ENCODE peak calls at places on chromosomes 2 and 18, in nine cellular contexts. H is heart right ventricle; S is neural crest cell; E is EL; Q is stimulated activated CD8-positive, alpha-beta memory T cell treated with anti-CD3 and anti-CD28 coated beads, Interleukin-15, amount 100 ng/mL, for 1 hour; L is anterior cingulate cortex; G is HTR-8/SVneo; K is stimulated activated naive CD8-positive, alpha-beta T cell treated with anti-CD3 and anti-CD28 coated beads, Interleukin-15, Interleukin-2, amounts not matched to agents 100 U/mL and 50 U/mL, for 24 hours; X is stimulated activated CD4-positive, alpha-beta T cell treated with anti-CD3 and anti-CD28 coated beads, Interleukin-2, amount 100 ng/mL, for 48 hours. A is an unnamed sample.

GRCh38 chr18:59954746-59955145 is 55.0 kb downstream of the PMAIP1 start:
- DNase-seq in H (no peak), S (no peak), E (peak), Q (no peak), L (no peak), G (peak), K (no peak), X (no peak), A (no peak)

GRCh38 chr2:134276381-134277172 is 22.7 kb downstream of the MGAT5 start:
- DNase-seq in H (no peak), S (no peak), E (peak), Q (no peak), L (no peak), G (no peak), K (no peak), X (no peak), A (no peak)

GRCh38 chr2:215982465-215982875 is 30.9 kb downstream of the MREG start:
- DNase-seq in H (no peak), S (no peak), E (peak), Q (no peak), L (no peak), G (no peak), K (peak), X (no peak), A (no peak)

GRCh38 chr2:120552800-120553471 is 182.7 kb upstream of the GLI2 start:
- DNase-seq in H (peak), S (peak), E (peak), Q (no peak), L (peak), G (peak), K (peak), X (peak), A (peak)

GRCh38 chr2:221426929-221427328 is 145.2 kb downstream of the EPHA4 start:
- DNase-seq in H (no peak), S (no peak), E (no peak), Q (no peak), L (no peak), G (no peak), K (no peak), X (no peak), A (peak)

GRCh38 chr18:72376256-72376655 is 167.9 kb downstream of the CBLN2 start:
- DNase-seq in H (no peak), S (no peak), E (no peak), Q (no peak), L (no peak), G (no peak), K (no peak), X (no peak), A (no peak)

GRCh38 chr2:136653836-136654235 is 111.5 kb upstream of the THSD7B start:
- DNase-seq in H (no peak), S (no peak), E (no peak), Q (no peak), L (no peak), G (no peak), K (no peak), X (no peak), A (no peak)

GRCh38 chr2:210561482-210561881 is 5.1 kb downstream of the CPS1 start:
- DNase-seq in H (no peak), S (no peak), E (no peak), Q (no peak), L (no peak), G (no peak), K (no peak), X (no peak), A (no peak)

GRCh38 chr2:86747708-86748627 is 27.9 kb downstream of the RMND5A start:
- DNase-seq in H (no peak), S (no peak), E (peak), Q (no peak), L (peak), G (no peak), K (peak), X (no peak), A (peak)

GRCh38 chr2:148645925-148646559 is 1.5 kb downstream of the EPC2 start:
- DNase-seq in H (no peak), S (no peak), E (peak), Q (peak), L (peak), G (peak), K (peak), X (peak), A (peak)

GRCh38 chr2:156483741-156484173 is 47.6 kb downstream of the GPD2 start:
- DNase-seq in H (no peak), S (no peak), E (no peak), Q (no peak), L (no peak), G (no peak), K (no peak), X (no peak), A (no peak)

GRCh38 chr18:61546598-61546997 is 213.4 kb downstream of the CDH20 start:
- DNase-seq in H (no peak), S (no peak), E (peak), Q (no peak), L (no peak), G (peak), K (no peak), X (no peak), A (no peak)

GRCh38 chr18:55228707-55229106 is 269.4 kb upstream of the CCDC68 start:
- DNase-seq in H (peak), S (no peak), E (no peak), Q (no peak), L (no peak), G (no peak), K (no peak), X (no peak), A (no peak)

GRCh38 chr2:66428986-66429612 is 5.8 kb upstream of the MEIS1 start:
- DNase-seq in H (no peak), S (no peak), E (peak), Q (no peak), L (no peak), G (no peak), K (no peak), X (no peak), A (peak)

GRCh38 chr2:48946444-48947048 is 191.0 kb upstream of the LHCGR start:
- DNase-seq in H (no peak), S (no peak), E (peak), Q (no peak), L (no peak), G (peak), K (peak), X (peak), A (peak)

GRCh38 chr2:33436083-33436482 is 40.4 kb upstream of the RASGRP3 start:
- DNase-seq in H (no peak), S (no peak), E (no peak), Q (no peak), L (no peak), G (no peak), K (no peak), X (no peak), A (no peak)

GRCh38 chr18:32542221-32542798 is 71.6 kb upstream of the GAREM1 start:
- DNase-seq in H (no peak), S (no peak), E (no peak), Q (no peak), L (no peak), G (no peak), K (no peak), X (no peak), A (no peak)

GRCh38 chr18:69689081-69689759 is 258.5 kb downstream of the CD226 start:
- DNase-seq in H (no peak), S (no peak), E (no peak), Q (no peak), L (no peak), G (no peak), K (no peak), X (no peak), A (no peak)

GRCh38 chr18:44036500-44036899 is 644.2 kb upstream of the SETBP1 start:
- DNase-seq in H (peak), S (no peak), E (peak), Q (no peak), L (no peak), G (no peak), K (no peak), X (no peak), A (no peak)

GRCh38 chr2:199505755-199506403 is 48.1 kb upstream of the SATB2 start:
- DNase-seq in H (no peak), S (no peak), E (no peak), Q (no peak), L (no peak), G (no peak), K (no peak), X (no peak), A (no peak)

GRCh38 chr2:40625849-40626248 is 174.0 kb upstream of the SLC8A1 start:
- DNase-seq in H (no peak), S (no peak), E (peak), Q (no peak), L (no peak), G (no peak), K (no peak), X (no peak), A (no peak)

GRCh38 chr2:148531175-148532048 is 113.1 kb upstream of the EPC2 start:
- DNase-seq in H (no peak), S (no peak), E (no peak), Q (no peak), L (no peak), G (no peak), K (no peak), X (no peak), A (no peak)

GRCh38 chr18:55795101-55795669 is 207.2 kb upstream of the TCF4 start:
- DNase-seq in H (no peak), S (no peak), E (no peak), Q (no peak), L (no peak), G (no peak), K (no peak), X (no peak), A (no peak)

GRCh38 chr2:32484907-32485306 is 128.1 kb downstream of the BIRC6 start:
- DNase-seq in H (no peak), S (no peak), E (peak), Q (no peak), L (no peak), G (peak), K (no peak), X (no peak), A (no peak)

GRCh38 chr2:213232649-213233437 is 51.4 kb upstream of the SPAG16 start:
- DNase-seq in H (no peak), S (no peak), E (no peak), Q (peak), L (no peak), G (no peak), K (peak), X (no peak), A (no peak)

GRCh38 chr2:235026137-235026536 is 74.3 kb downstream of the SH3BP4 start:
- DNase-seq in H (no peak), S (no peak), E (peak), Q (no peak), L (no peak), G (peak), K (no peak), X (no peak), A (no peak)

GRCh38 chr18:31825772-31826171 is 65.1 kb upstream of the SLC25A52 start:
- DNase-seq in H (no peak), S (no peak), E (no peak), Q (no peak), L (no peak), G (no peak), K (no peak), X (no peak), A (no peak)

GRCh38 chr2:156319811-156320490 is 12.6 kb downstream of the NR4A2 start:
- DNase-seq in H (peak), S (no peak), E (peak), Q (no peak), L (no peak), G (no peak), K (peak), X (no peak), A (peak)

GRCh38 chr2:143297182-143297581 is 168.0 kb downstream of the ARHGAP15 start:
- DNase-seq in H (no peak), S (no peak), E (no peak), Q (no peak), L (no peak), G (no peak), K (no peak), X (no peak), A (no peak)

GRCh38 chr2:70627499-70627898 is 73.9 kb upstream of the TGFA start:
- DNase-seq in H (no peak), S (no peak), E (no peak), Q (no peak), L (no peak), G (no peak), K (no peak), X (no peak), A (no peak)